ENCODE peak calls at places on chromosomes 4 and X, in seven cellular contexts. N is tibial nerve, Y is glutamatergic neuron, Q is AG09309, A is progenitor cell of endocrine pancreas, C is cardiac fibroblast, D is psoas muscle. S is an unnamed sample.

GRCh38 chr4:26048378-26048882 is 134.4 kb downstream of the SMIM20 start:
- DNase-seq in N (peak; percentile 70), Y (no peak), Q (peak; percentile 71), A (no peak), C (peak; percentile 95), D (peak; percentile 72), S (no peak)

GRCh38 chrX:128396601-128397000 is 344.4 kb upstream of the ACTRT1 start:
- DNase-seq in N (no peak), Y (no peak), Q (no peak), A (no peak), C (no peak), D (no peak), S (no peak)

GRCh38 chrX:40392599-40392998 is 188.2 kb upstream of the ATP6AP2 start:
- DNase-seq in N (no peak), Y (no peak), Q (no peak), A (no peak), C (no peak), D (no peak), S (no peak)

GRCh38 chr4:10584042-10584441 is 100.5 kb downstream of the CLNK start:
- DNase-seq in N (peak; percentile 14), Y (no peak), Q (peak; percentile 25), A (no peak), C (peak; percentile 87), D (no peak), S (no peak)

GRCh38 chr4:120034913-120035312 is 31.7 kb downstream of the MAD2L1 start:
- DNase-seq in N (no peak), Y (no peak), Q (no peak), A (no peak), C (no peak), D (no peak), S (no peak)

GRCh38 chr4:8737601-8738279 is 133.9 kb downstream of the HMX1 start:
- DNase-seq in N (no peak), Y (no peak), Q (no peak), A (no peak), C (no peak), D (peak; percentile 37), S (no peak)

GRCh38 chr4:73068496-73069337 is 799 bp downstream of the COX18 start:
- DNase-seq in N (no peak), Y (no peak), Q (no peak), A (no peak), C (peak; percentile 41), D (no peak), S (peak; percentile 34)

GRCh38 chr4:2402053-2402452 is 16.4 kb downstream of the ZFYVE28 start:
- DNase-seq in N (no peak), Y (peak; percentile 60), Q (no peak), A (peak; percentile 46), C (peak; percentile 62), D (peak; percentile 86), S (peak; percentile 50)

GRCh38 chr4:164261831-164262230 is 492.1 kb upstream of the SMIM31 start:
- DNase-seq in N (no peak), Y (no peak), Q (no peak), A (no peak), C (no peak), D (no peak), S (no peak)

GRCh38 chrX:1686642-1687041 is 71.8 kb downstream of the ASMT start:
- DNase-seq in N (no peak), Y (no peak), Q (peak; percentile 13), A (no peak), C (no peak), D (no peak), S (no peak)

GRCh38 chr4:23305026-23305425 is 584.8 kb downstream of the PPARGC1A start:
- DNase-seq in N (no peak), Y (no peak), Q (no peak), A (no peak), C (no peak), D (no peak), S (no peak)

GRCh38 chr4:30616943-30617646 is 103.1 kb upstream of the PCDH7 start:
- DNase-seq in N (no peak), Y (no peak), Q (no peak), A (no peak), C (peak; percentile 63), D (no peak), S (no peak)

GRCh38 chr4:158484173-158484885 is 37.4 kb upstream of the RXFP1 start:
- DNase-seq in N (no peak), Y (no peak), Q (peak; percentile 47), A (no peak), C (no peak), D (no peak), S (no peak)

GRCh38 chr4:63921561-63921960 is 487.7 kb downstream of the TECRL start:
- DNase-seq in N (no peak), Y (no peak), Q (no peak), A (no peak), C (no peak), D (no peak), S (no peak)

GRCh38 chr4:1462768-1463075 is 56.5 kb upstream of the NKX1-1 start:
- DNase-seq in N (no peak), Y (no peak), Q (no peak), A (no peak), C (no peak), D (no peak), S (no peak)

GRCh38 chrX:130079824-130080406 is 30.4 kb downstream of the ELF4 start:
- DNase-seq in N (peak; percentile 56), Y (peak; percentile 64), Q (peak; percentile 52), A (no peak), C (peak; percentile 84), D (peak; percentile 65), S (peak; percentile 69)

GRCh38 chr4:177579649-177580048 is 137.4 kb upstream of the AGA start:
- DNase-seq in N (no peak), Y (no peak), Q (no peak), A (no peak), C (no peak), D (no peak), S (no peak)

GRCh38 chr4:70721747-70722146 is at the start of gene RUFY3:
- DNase-seq in N (peak; percentile 61), Y (peak; percentile 61), Q (peak; percentile 80), A (no peak), C (peak; percentile 96), D (no peak), S (no peak)

GRCh38 chr4:39528056-39528465 is 822 bp upstream of the UGDH start:
- DNase-seq in N (peak; percentile 78), Y (no peak), Q (peak; percentile 49), A (no peak), C (peak; percentile 88), D (no peak), S (no peak)

GRCh38 chrX:130902446-130902782 is 595 bp downstream of the ENOX2 start:
- DNase-seq in N (no peak), Y (no peak), Q (no peak), A (peak; percentile 11), C (no peak), D (no peak), S (no peak)

GRCh38 chr4:182113774-182114173 is 129.4 kb upstream of the TENM3 start:
- DNase-seq in N (no peak), Y (no peak), Q (peak; percentile 53), A (no peak), C (peak; percentile 27), D (no peak), S (no peak)

GRCh38 chr4:182107931-182108330 is 135.3 kb upstream of the TENM3 start:
- DNase-seq in N (no peak), Y (no peak), Q (no peak), A (no peak), C (no peak), D (no peak), S (no peak)

DNA sequence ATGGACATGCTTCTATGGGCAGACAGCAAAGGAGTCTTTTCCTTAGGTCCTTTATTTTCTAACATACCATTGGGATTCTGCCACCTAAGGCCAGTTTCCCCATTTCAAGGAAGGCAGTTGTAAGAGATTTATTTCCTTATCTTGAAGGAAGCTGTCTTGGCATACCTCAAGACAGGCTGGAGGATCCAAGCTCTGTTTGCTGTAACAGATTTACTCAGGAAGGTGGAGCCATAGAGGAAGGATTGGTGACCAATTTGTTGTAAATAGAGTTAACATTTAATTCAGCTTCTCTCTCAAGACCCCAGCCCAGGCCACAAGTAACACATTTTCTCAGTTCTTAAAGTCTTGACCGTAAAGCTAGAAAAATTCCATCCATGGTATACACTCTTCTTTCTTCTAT is 131.6 kb upstream of the TENM3 start:
- DNase-seq in N (no peak), Y (no peak), Q (no peak), A (no peak), C (peak; percentile 15), D (no peak), S (no peak)
- TF ChIP-seq CTCF in N (no peak), Y (no peak), Q (no peak), A (no peak), C (no peak), D (no peak), S (no peak)

DNA sequence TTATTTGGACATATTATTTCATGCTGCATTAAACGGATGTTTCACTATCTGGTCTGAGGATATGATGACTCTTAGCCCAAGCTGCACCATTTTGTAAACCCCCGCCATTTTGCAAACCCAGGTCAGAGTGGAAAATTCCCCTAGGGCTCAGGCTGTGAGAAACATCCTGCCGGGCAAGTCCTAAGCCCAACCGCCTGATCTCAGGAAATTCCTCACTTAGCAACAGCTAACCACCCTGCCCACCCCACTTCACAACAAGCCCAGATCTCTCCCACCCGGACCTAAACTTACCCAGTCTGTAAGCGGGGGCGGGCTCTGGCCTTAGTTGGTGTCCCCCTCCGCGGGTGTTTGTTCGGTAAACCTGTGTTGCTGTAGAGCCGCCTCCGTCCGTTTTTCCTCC is 2747.1 kb downstream of the PCDH7 start:
- DNase-seq in N (no peak), Y (no peak), Q (no peak), A (no peak), C (no peak), D (no peak), S (no peak)
- TF ChIP-seq CTCF in N (no peak), Y (no peak), Q (no peak), A (no peak), C (no peak), D (no peak), S (no peak)

DNA sequence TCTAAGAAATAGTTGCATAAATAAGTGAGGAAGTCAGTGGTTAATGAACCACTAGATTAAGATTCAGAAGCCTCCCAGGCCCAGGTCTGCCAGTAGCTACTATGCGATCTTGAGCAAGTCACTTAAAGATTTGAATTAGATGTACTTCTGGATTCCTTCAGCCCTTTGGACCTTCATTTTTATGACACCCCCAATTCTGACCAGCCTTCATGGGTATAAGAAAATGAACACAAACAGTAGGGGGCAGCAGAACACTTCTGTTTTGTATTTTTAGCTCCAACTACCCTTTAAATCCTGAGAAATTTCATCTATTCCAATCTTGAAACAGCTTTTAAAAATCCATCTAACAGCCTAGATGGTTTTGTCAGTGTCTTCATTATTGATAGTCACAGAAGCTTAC is 19.0 kb downstream of the TMEM47 start:
- DNase-seq in N (peak; percentile 32), Y (no peak), Q (no peak), A (no peak), C (peak; percentile 57), D (no peak), S (no peak)
- TF ChIP-seq CTCF in N (peak; percentile 44), Y (peak; percentile 43), Q (peak; percentile 35), A (peak; percentile 72), C (peak; percentile 31), D (peak; percentile 65), S (no peak)

GRCh38 chrX:100615015-100615414 is 21.6 kb downstream of the TSPAN6 start:
- DNase-seq in N (peak; percentile 7), Y (no peak), Q (peak; percentile 20), A (no peak), C (peak; percentile 83), D (no peak), S (no peak)

GRCh38 chrX:100611951-100612350 is 24.7 kb downstream of the TSPAN6 start:
- DNase-seq in N (no peak), Y (no peak), Q (no peak), A (no peak), C (no peak), D (no peak), S (no peak)

GRCh38 chrX:100606753-100607152 is 22.0 kb downstream of the TNMD start:
- DNase-seq in N (no peak), Y (no peak), Q (no peak), A (no peak), C (no peak), D (no peak), S (no peak)

GRCh38 chrX:100609591-100609990 is 24.9 kb downstream of the TNMD start:
- DNase-seq in N (no peak), Y (no peak), Q (no peak), A (no peak), C (peak; percentile 1), D (no peak), S (no peak)
- TF ChIP-seq CTCF in N (peak; percentile 37), Y (no peak), Q (peak; percentile 5), A (no peak), C (no peak), D (no peak), S (no peak)